ENCODE peak calls at places on chromosomes 11 and 22, in nine cellular contexts. D is GM23248, S is cardiac muscle cell, X is HAP-1, H is lung, J is Panc1, K is aorta, M is astrocyte, Z is heart left ventricle. C is an unnamed sample. For H3K27me3 and H3K9me3, the result is how much of the 10 kb centered on the place peaks cover.

GRCh38 chr11:110431212-110432073 is 1.7 kb downstream of the FDX1 start:
- DNase-seq in D (peak), S (peak), X (peak), H (no peak), J (no peak), K (no peak), M (no peak), Z (no peak), C (no peak)

GRCh38 chr11:67054851-67055523 is 1.7 kb upstream of the RHOD start:
- DNase-seq in D (peak), S (peak), X (peak), H (peak), J (no peak), K (no peak), M (peak), Z (peak), C (peak)

GRCh38 chr11:70075836-70076235 is 2.3 kb upstream of the ANO1 start:
- DNase-seq in D (no peak), S (no peak), X (no peak), H (no peak), J (no peak), K (no peak), M (no peak), Z (no peak), C (no peak)

GRCh38 chr11:26860411-26860810 is 133.5 kb upstream of the FIBIN start:
- DNase-seq in D (no peak), S (peak), X (no peak), H (no peak), J (no peak), K (no peak), M (no peak), Z (no peak), C (no peak)

GRCh38 chr11:13717331-13717730 is 48.9 kb downstream of the FAR1 start:
- DNase-seq in D (peak), S (peak), X (no peak), H (no peak), J (no peak), K (no peak), M (peak), Z (no peak), C (peak)

GRCh38 chr11:19995131-19995530 is 165.1 kb downstream of the DBX1 start:
- DNase-seq in D (peak), S (peak), X (no peak), H (peak), J (no peak), K (no peak), M (peak), Z (no peak), C (peak)

GRCh38 chr11:5631969-5632635 is 7.3 kb downstream of the TRIM34 start:
- DNase-seq in D (no peak), S (no peak), X (no peak), H (no peak), J (no peak), K (no peak), M (no peak), Z (no peak), C (no peak)

GRCh38 chr22:48884292-48884691 is 943.4 kb downstream of the BRD1 start:
- DNase-seq in D (no peak), S (no peak), X (no peak), H (no peak), J (no peak), K (no peak), M (no peak), Z (no peak), C (no peak)

GRCh38 chr11:10699072-10699471 is 5.5 kb upstream of the IRAG1 start:
- DNase-seq in D (peak), S (peak), X (no peak), H (no peak), J (no peak), K (no peak), M (no peak), Z (no peak), C (no peak)

GRCh38 chr11:99020324-99021225 is at the start of gene CNTN5:
- DNase-seq in D (peak), S (peak), X (no peak), H (peak), J (no peak), K (peak), M (no peak), Z (peak), C (peak)

GRCh38 chr11:93986716-93987115 is 34.4 kb upstream of the HEPHL1 start:
- DNase-seq in D (peak), S (peak), X (no peak), H (no peak), J (no peak), K (no peak), M (peak), Z (no peak), C (peak)

GRCh38 chr11:11366793-11367192 is 13.7 kb upstream of the CSNK2A3 start:
- DNase-seq in D (peak), S (peak), X (no peak), H (no peak), J (no peak), K (no peak), M (no peak), Z (no peak), C (no peak)

GRCh38 chr22:45163074-45163416 is 680 bp upstream of the NUP50 start:
- DNase-seq in D (peak), S (peak), X (no peak), H (no peak), J (no peak), K (no peak), M (peak), Z (peak), C (peak)

GRCh38 chr11:129143335-129143734 is 48.8 kb downstream of the ARHGAP32 start:
- DNase-seq in D (peak), S (peak), X (peak), H (peak), J (peak), K (peak), M (peak), Z (peak), C (peak)

GRCh38 chr11:10350341-10350740 is 45.5 kb downstream of the ADM start:
- DNase-seq in D (peak), S (peak), X (no peak), H (no peak), J (no peak), K (no peak), M (peak), Z (no peak), C (peak)

GRCh38 chr11:44066732-44067131 is 662 bp downstream of the ACCS start:
- DNase-seq in D (peak), S (peak), X (no peak), H (no peak), J (no peak), K (no peak), M (peak), Z (no peak), C (peak)

GRCh38 chr11:120710354-120711187 is 199.0 kb downstream of the GRIK4 start:
- DNase-seq in D (peak), S (peak), X (peak), H (peak), J (no peak), K (no peak), M (peak), Z (no peak), C (peak)

GRCh38 chr22:44456661-44457412 is 41.2 kb downstream of the RTL6 start:
- DNase-seq in D (no peak), S (no peak), X (no peak), H (no peak), J (no peak), K (no peak), M (no peak), Z (no peak), C (no peak)

GRCh38 chr11:36449566-36450390 is 60.3 kb downstream of the TRAF6 start:
- DNase-seq in D (peak), S (peak), X (no peak), H (no peak), J (no peak), K (no peak), M (no peak), Z (no peak), C (no peak)

GRCh38 chr11:35418282-35418846 is 994 bp downstream of the SLC1A2 start:
- DNase-seq in D (no peak), S (no peak), X (no peak), H (no peak), J (no peak), K (no peak), M (no peak), Z (no peak), C (no peak)
- H3K4me3 ChIP-seq in D (peak), S (peak), X (no peak), H (peak), J (peak), K (peak), M (peak), Z (peak), C (peak)

GRCh38 chr11:32932196-32932595 is 39.6 kb downstream of the QSER1 start:
- DNase-seq in D (no peak), S (no peak), X (no peak), H (no peak), J (no peak), K (no peak), M (no peak), Z (no peak), C (no peak)
- H3K27me3 ChIP-seq in D (under half), S (under half), X (under half), H (under half), J (under half), K (under half), M (under half), Z (under half), C (under half)

GRCh38 chr11:72124046-72124445 is 11.5 kb upstream of the FOLR3 start:
- DNase-seq in D (no peak), S (no peak), X (no peak), H (no peak), J (no peak), K (no peak), M (no peak), Z (no peak), C (no peak)

GRCh38 chr11:72127923-72128322 is 7.6 kb upstream of the FOLR3 start:
- DNase-seq in D (no peak), S (no peak), X (no peak), H (no peak), J (no peak), K (no peak), M (no peak), Z (no peak), C (no peak)

GRCh38 chr11:72123117-72123653 is 10.7 kb upstream of the ANAPC15 start:
- DNase-seq in D (no peak), S (no peak), X (no peak), H (no peak), J (no peak), K (no peak), M (no peak), Z (no peak), C (no peak)

GRCh38 chr11:72122607-72123006 is 10.1 kb upstream of the ANAPC15 start:
- DNase-seq in D (no peak), S (no peak), X (no peak), H (no peak), J (no peak), K (no peak), M (no peak), Z (no peak), C (no peak)

GRCh38 chr11:72125956-72126355 is 9.6 kb upstream of the FOLR3 start:
- DNase-seq in D (no peak), S (no peak), X (no peak), H (no peak), J (no peak), K (no peak), M (no peak), Z (no peak), C (no peak)
- H3K9me3 ChIP-seq in D (under half), S (under half), X (under half), H (under half), J (under half), K (under half), M (under half), Z (under half), C (under half)

GRCh38 chr11:79309402-79309801 is 131.4 kb downstream of the TENM4 start:
- DNase-seq in D (no peak), S (no peak), X (no peak), H (no peak), J (no peak), K (no peak), M (peak), Z (no peak), C (no peak)

GRCh38 chr11:79314906-79315689 is 125.7 kb downstream of the TENM4 start:
- DNase-seq in D (peak), S (peak), X (no peak), H (no peak), J (no peak), K (no peak), M (no peak), Z (no peak), C (no peak)

GRCh38 chr11:79312591-79313267 is 128.1 kb downstream of the TENM4 start:
- DNase-seq in D (no peak), S (peak), X (no peak), H (no peak), J (no peak), K (no peak), M (no peak), Z (no peak), C (no peak)

GRCh38 chr11:79311461-79311860 is 129.4 kb downstream of the TENM4 start:
- DNase-seq in D (no peak), S (no peak), X (no peak), H (no peak), J (no peak), K (no peak), M (no peak), Z (no peak), C (no peak)

GRCh38 chr11:79313513-79313912 is 127.3 kb downstream of the TENM4 start:
- DNase-seq in D (no peak), S (no peak), X (no peak), H (no peak), J (no peak), K (no peak), M (no peak), Z (no peak), C (no peak)
- H3K4me3 ChIP-seq in D (no peak), S (no peak), X (no peak), H (no peak), J (no peak), K (no peak), M (no peak), Z (no peak), C (no peak)

DNA sequence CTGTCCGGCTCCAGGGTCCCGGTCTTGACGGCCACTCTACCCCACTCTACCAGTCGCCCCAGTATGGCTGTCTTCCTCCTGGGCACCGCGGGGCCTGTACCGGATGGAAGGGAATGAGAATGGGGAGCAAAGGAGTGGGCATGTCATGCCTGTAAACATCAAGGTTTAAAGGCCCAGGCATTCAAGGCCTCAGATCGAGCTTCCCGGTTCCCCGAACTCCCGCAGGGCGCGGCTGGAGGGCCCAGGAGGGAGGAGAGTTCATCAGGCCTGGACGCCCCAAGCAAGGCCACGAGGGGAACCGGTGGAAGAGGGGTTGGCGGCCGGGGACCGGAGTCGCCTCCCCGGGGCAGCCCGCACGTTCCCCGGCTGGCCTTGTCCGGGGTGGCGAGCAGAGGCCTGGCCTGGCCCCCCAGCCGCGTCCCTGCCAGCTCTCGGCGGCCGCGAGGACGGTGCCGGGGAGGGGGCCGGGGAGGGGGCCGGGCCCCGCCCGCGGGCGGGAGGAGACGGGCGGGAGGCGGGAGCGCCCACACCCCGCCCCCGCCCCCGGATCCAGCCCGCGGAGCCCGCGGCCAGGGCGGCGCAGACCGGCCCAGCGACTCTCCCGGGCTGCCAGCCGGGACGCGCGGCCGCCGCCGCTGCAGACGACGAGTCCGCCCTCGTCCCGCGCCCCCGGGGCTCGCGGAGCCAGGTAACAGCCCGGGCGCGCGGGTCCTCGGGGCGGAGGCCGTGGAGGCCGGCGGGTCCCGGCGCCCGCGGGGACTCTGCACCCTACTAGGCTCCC is at the start of gene CDC42EP1:
- DNase-seq in D (peak), S (peak), X (peak), H (no peak), J (no peak), K (peak), M (peak), Z (peak), C (peak)
- H3K27me3 ChIP-seq in D (under half), S (under half), X (under half), H (under half), J (under half), K (under half), M (under half), Z (under half), C (under half)

GRCh38 chr22:16959345-16959930 is 48.6 kb downstream of the GAB4 start:
- DNase-seq in D (no peak), S (no peak), X (no peak), H (peak), J (no peak), K (no peak), M (no peak), Z (no peak), C (no peak)
- H3K9me3 ChIP-seq in D (under half), S (under half), X (under half), H (under half), J (under half), K (under half), M (under half), Z (under half), C (under half)

GRCh38 chr11:122213111-122213510 is 97.1 kb upstream of the BLID start:
- DNase-seq in D (no peak), S (no peak), X (no peak), H (no peak), J (no peak), K (no peak), M (no peak), Z (peak), C (no peak)

GRCh38 chr11:122214080-122214479 is 98.1 kb upstream of the BLID start:
- DNase-seq in D (no peak), S (no peak), X (no peak), H (no peak), J (no peak), K (no peak), M (no peak), Z (no peak), C (no peak)

GRCh38 chr11:122215244-122215992 is 99.4 kb upstream of the BLID start:
- DNase-seq in D (peak), S (peak), X (peak), H (peak), J (no peak), K (peak), M (peak), Z (peak), C (peak)

GRCh38 chr11:122210378-122210995 is 94.5 kb upstream of the BLID start:
- DNase-seq in D (no peak), S (no peak), X (no peak), H (no peak), J (no peak), K (no peak), M (no peak), Z (no peak), C (no peak)

GRCh38 chr11:122214567-122214966 is 98.6 kb upstream of the BLID start:
- DNase-seq in D (peak), S (no peak), X (no peak), H (no peak), J (no peak), K (no peak), M (peak), Z (no peak), C (no peak)
- H3K4me3 ChIP-seq in D (no peak), S (no peak), X (no peak), H (no peak), J (no peak), K (no peak), M (no peak), Z (no peak), C (no peak)

GRCh38 chr22:43343262-43343988 is at the start of gene SCUBE1:
- DNase-seq in D (peak), S (peak), X (peak), H (peak), J (no peak), K (peak), M (no peak), Z (peak), C (peak)

GRCh38 chr22:43349636-43350035 is 6.5 kb upstream of the SCUBE1 start:
- DNase-seq in D (no peak), S (no peak), X (no peak), H (no peak), J (no peak), K (no peak), M (no peak), Z (no peak), C (no peak)

GRCh38 chr22:43345761-43346261 is 2.6 kb upstream of the SCUBE1 start:
- DNase-seq in D (peak), S (no peak), X (no peak), H (no peak), J (no peak), K (no peak), M (no peak), Z (no peak), C (no peak)

GRCh38 chr22:43345356-43345755 is 2.2 kb upstream of the SCUBE1 start:
- DNase-seq in D (no peak), S (no peak), X (no peak), H (no peak), J (no peak), K (no peak), M (no peak), Z (no peak), C (no peak)

GRCh38 chr22:43346521-43346929 is 3.4 kb upstream of the SCUBE1 start:
- DNase-seq in D (peak), S (peak), X (peak), H (peak), J (peak), K (peak), M (no peak), Z (peak), C (peak)
- H3K27me3 ChIP-seq in D (under half), S (under half), X (under half), H (under half), J (under half), K (under half), M (under half), Z (under half), C (under half)

GRCh38 chr22:47295982-47296381 is 533.5 kb downstream of the TBC1D22A start:
- DNase-seq in D (no peak), S (no peak), X (no peak), H (no peak), J (no peak), K (no peak), M (no peak), Z (no peak), C (no peak)

GRCh38 chr22:47296405-47297260 is 534.2 kb downstream of the TBC1D22A start:
- DNase-seq in D (peak), S (no peak), X (no peak), H (no peak), J (no peak), K (no peak), M (no peak), Z (no peak), C (peak)

GRCh38 chr22:47294222-47294532 is 531.7 kb downstream of the TBC1D22A start:
- DNase-seq in D (peak), S (peak), X (no peak), H (no peak), J (no peak), K (no peak), M (peak), Z (no peak), C (peak)

GRCh38 chr22:47294571-47294970 is 532.1 kb downstream of the TBC1D22A start:
- DNase-seq in D (no peak), S (no peak), X (no peak), H (no peak), J (no peak), K (no peak), M (no peak), Z (no peak), C (no peak)

DNA sequence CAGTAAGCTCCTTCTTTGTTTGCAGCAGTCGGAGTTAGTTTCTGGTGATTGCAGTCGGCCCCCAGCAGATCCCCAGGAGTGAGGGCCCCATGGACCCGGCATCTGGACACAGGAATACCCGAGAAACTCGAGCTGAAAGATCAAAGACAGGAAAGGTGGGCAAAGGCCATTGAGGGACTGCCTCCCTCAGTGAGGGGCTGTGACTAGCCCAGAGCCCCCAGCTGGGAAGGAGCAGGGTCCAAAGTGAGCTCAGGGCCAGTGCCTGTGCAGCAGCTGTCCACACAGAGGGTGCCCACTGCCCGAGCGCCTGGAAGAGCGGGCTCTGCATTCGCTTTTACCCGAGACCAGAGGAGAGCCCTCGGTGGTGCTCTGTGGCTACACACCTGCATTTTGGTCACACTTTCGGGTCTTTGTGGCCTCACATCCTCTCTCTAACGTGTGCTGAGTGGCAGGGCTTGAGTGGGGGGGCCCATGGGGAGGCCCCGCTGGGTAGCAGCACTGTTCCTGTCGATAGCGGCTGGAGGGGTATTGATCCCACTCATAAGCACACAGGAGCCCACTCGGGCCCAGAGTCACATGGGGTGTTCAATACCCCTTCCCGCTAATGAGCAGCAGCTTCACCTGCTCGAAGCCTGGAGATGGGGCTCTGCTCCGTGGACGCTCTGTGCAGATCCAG is 532.9 kb downstream of the TBC1D22A start:
- DNase-seq in D (no peak), S (no peak), X (no peak), H (no peak), J (no peak), K (no peak), M (no peak), Z (no peak), C (no peak)
- H3K9me3 ChIP-seq in D (under half), S (under half), X (under half), H (under half), J (under half), K (under half), M (under half), Z (under half), C (under half)

C was measured in MG63.